ENCODE peak calls at places on chromosomes 5 and 9, in seven cellular contexts. R, L, M, K, O, Q and S are unnamed samples.
A peak's percentile ranks its signal among the peaks of the same experiment; 100 is the strongest.

GRCh38 chr9:113701741-113702422 is 174.2 kb upstream of the ZNF618 start:
- DNase-seq in R (no peak), L (no peak), M (no peak), K (peak; percentile 22), O (peak; percentile 20), Q (no peak), S (no peak)

GRCh38 chr9:111013250-111013649 is 25.0 kb downstream of the LPAR1 start:
- DNase-seq in R (no peak), L (no peak), M (no peak), K (no peak), O (no peak), Q (no peak), S (no peak)

GRCh38 chr9:132151118-132151517 is 10.7 kb upstream of the NTNG2 start:
- DNase-seq in R (no peak), L (no peak), M (no peak), K (no peak), O (no peak), Q (no peak), S (no peak)

GRCh38 chr5:161548472-161549094 is 2.1 kb upstream of the GABRB2 start:
- DNase-seq in R (no peak), L (no peak), M (no peak), K (no peak), O (peak; percentile 3), Q (no peak), S (no peak)

GRCh38 chr5:142437563-142437962 is 112.7 kb upstream of the SPRY4 start:
- DNase-seq in R (no peak), L (no peak), M (no peak), K (no peak), O (no peak), Q (no peak), S (no peak)

GRCh38 chr9:135096408-135096885 is 9.0 kb downstream of the OLFM1 start:
- DNase-seq in R (no peak), L (no peak), M (no peak), K (no peak), O (no peak), Q (no peak), S (no peak)

GRCh38 chr5:10601246-10602030 is 37.6 kb downstream of the ANKRD33B start:
- DNase-seq in R (no peak), L (peak; percentile 90), M (peak; percentile 97), K (peak; percentile 90), O (peak; percentile 94), Q (peak; percentile 99), S (peak; percentile 45)

GRCh38 chr9:75612205-75612604 is 278.3 kb upstream of the PCSK5 start:
- DNase-seq in R (no peak), L (no peak), M (no peak), K (no peak), O (no peak), Q (no peak), S (no peak)

GRCh38 chr5:146291421-146292074 is 47.1 kb upstream of the POU4F3 start:
- DNase-seq in R (peak; percentile 65), L (no peak), M (peak; percentile 57), K (peak; percentile 7), O (peak; percentile 65), Q (no peak), S (no peak)

GRCh38 chr5:108788142-108788541 is 40.4 kb downstream of the FER start:
- DNase-seq in R (no peak), L (peak; percentile 88), M (peak; percentile 34), K (no peak), O (peak; percentile 24), Q (no peak), S (no peak)

GRCh38 chr5:57324888-57325287 is 151.0 kb downstream of the GPBP1 start:
- DNase-seq in R (no peak), L (no peak), M (peak; percentile 72), K (no peak), O (peak; percentile 4), Q (no peak), S (no peak)

GRCh38 chr5:78515665-78516064 is 132.9 kb downstream of the LHFPL2 start:
- DNase-seq in R (no peak), L (no peak), M (no peak), K (no peak), O (no peak), Q (no peak), S (no peak)

GRCh38 chr9:93904649-93905472 is 50.3 kb downstream of the BARX1 start:
- DNase-seq in R (no peak), L (no peak), M (no peak), K (no peak), O (no peak), Q (no peak), S (no peak)

GRCh38 chr5:25850581-25850980 is 1187.8 kb downstream of the CDH9 start:
- DNase-seq in R (no peak), L (no peak), M (no peak), K (no peak), O (no peak), Q (no peak), S (no peak)

GRCh38 chr5:123929055-123929474 is 417.1 kb downstream of the CSNK1G3 start:
- DNase-seq in R (no peak), L (no peak), M (no peak), K (no peak), O (no peak), Q (no peak), S (no peak)

GRCh38 chr5:131242728-131243255 is 21.1 kb upstream of the CDC42SE2 start:
- DNase-seq in R (peak; percentile 23), L (no peak), M (peak; percentile 89), K (peak; percentile 95), O (peak; percentile 88), Q (peak; percentile 69), S (no peak)

GRCh38 chr9:135079676-135080075 is 7.8 kb upstream of the OLFM1 start:
- DNase-seq in R (no peak), L (no peak), M (no peak), K (no peak), O (no peak), Q (no peak), S (peak; percentile 19)

GRCh38 chr5:161804263-161804662 is 43.7 kb upstream of the GABRA1 start:
- DNase-seq in R (no peak), L (no peak), M (no peak), K (no peak), O (no peak), Q (no peak), S (no peak)

GRCh38 chr9:116476935-116477381 is 210.1 kb upstream of the TRIM32 start:
- DNase-seq in R (no peak), L (peak; percentile 61), M (peak; percentile 20), K (no peak), O (no peak), Q (no peak), S (no peak)

GRCh38 chr5:81749186-81749561 is 1.7 kb downstream of the SSBP2 start:
- DNase-seq in R (peak; percentile 16), L (no peak), M (peak; percentile 48), K (no peak), O (peak; percentile 40), Q (no peak), S (no peak)

GRCh38 chr9:10479172-10479571 is 133.6 kb downstream of the PTPRD start:
- DNase-seq in R (peak; percentile 32), L (no peak), M (no peak), K (no peak), O (peak; percentile 0), Q (no peak), S (no peak)

DNA sequence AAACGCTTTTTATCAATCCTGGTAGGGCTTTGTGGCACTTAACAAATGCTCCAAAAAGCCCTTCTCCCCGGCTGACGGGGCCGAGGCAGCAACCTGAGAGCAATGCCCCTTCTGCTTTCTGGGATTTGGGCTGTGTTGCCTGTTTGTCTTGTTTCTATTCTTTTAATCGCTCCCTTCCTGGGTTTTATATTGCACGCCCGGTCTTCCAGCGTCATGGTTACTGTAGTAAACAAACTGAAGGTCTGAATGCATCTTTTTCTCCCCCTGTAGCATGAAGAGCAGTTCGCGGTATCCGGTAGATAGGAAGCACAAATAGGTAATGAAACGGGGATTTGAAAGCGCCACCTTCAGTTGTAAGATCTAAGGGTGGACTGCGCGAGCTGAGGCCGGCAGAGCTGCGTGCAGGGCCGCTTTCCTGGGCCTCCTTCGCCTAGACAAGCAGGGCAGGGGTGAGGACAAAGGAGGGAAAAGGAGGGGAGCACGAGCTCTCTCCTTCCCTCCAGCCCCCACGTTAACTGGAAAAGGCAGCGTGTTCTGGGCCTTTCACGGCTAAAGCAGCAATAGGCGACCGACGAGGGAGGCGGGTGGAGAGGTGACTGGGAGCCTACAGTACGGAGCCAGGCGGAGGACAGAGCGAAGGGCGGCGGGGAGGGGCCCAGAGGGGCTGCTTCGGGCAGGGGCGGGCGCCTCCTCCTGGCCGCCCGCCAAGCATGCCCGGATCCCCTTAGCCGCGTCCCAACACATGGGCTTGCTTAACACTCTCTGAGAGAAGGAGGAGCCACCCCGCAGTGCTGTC is 49.3 kb upstream of the ZNF366 start:
- DNase-seq in R (no peak), L (peak; percentile 66), M (peak; percentile 74), K (peak; percentile 78), O (peak; percentile 73), Q (no peak), S (peak; percentile 61)
- H3K4me3 ChIP-seq in R (no peak overlapping the region), L (peak overlapping the region; percentile 54), M (peak overlapping the region; percentile 23), K (peak overlapping the region; percentile 34), O (peak overlapping the region; percentile 64), Q (no peak overlapping the region), S (peak overlapping the region; percentile 55)

GRCh38 chr9:126615251-126615790 is 1.6 kb downstream of the LMX1B start:
- DNase-seq in R (no peak), L (peak; percentile 54), M (peak; percentile 7), K (no peak), O (peak; percentile 20), Q (no peak), S (peak; percentile 51)
- H3K4me3 ChIP-seq in R (no peak overlapping the region), L (peak overlapping the region; percentile 60), M (no peak overlapping the region), K (no peak overlapping the region), O (no peak overlapping the region), Q (no peak overlapping the region), S (no peak overlapping the region)

DNA sequence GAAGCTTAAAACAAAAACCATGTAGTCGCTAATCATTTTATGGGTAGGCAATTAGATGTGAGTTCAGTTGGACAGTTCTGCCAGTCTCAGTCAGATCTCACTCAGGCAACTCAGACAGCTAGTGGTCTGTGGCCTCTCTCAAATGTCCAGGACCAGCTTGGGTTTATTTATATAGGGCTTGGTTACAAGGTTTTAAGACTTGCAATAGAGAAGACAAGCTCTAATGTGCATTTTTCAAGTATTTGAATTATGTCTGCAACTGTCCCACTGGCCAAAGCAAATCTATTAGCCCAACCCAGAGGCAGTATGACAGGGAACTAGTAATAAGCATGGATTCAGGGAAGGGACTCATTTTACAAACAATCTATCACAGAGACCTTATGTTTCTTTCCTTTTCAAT is 98.7 kb upstream of the GOLGA1 start:
- DNase-seq in R (no peak), L (no peak), M (no peak), K (no peak), O (no peak), Q (no peak), S (no peak)
- H3K4me3 ChIP-seq in R (no peak overlapping the region), L (no peak overlapping the region), M (no peak overlapping the region), K (no peak overlapping the region), O (no peak overlapping the region), Q (no peak overlapping the region), S (no peak overlapping the region)

DNA sequence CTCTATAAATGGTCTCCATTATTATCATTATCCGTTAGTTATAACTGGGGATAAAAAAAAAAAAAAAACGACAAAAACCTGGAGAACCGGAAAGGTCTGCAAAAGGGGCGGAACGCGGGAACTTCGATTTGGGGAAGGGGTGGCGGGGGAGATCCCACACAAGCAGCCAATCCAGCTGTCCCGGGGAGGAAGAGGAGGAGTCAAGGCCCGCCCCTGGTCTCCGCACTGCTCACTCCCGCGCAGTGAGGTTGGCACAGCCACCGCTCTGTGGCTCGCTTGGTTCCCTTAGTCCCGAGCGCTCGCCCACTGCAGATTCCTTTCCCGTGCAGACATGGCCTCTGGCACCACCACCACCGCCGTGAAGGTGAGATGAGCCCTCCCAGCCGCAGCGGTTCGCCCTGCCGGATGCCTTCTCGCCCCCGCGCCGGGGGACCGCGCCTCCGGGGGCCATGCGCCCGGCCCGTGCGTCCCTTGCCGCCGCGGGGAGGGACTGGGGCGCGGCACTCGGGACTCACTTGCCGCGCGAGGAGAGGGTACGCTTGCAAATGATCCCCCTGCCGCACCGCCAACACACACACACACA is at the start of gene MTAP:
- DNase-seq in R (no peak), L (peak; percentile 95), M (peak; percentile 97), K (peak; percentile 93), O (peak; percentile 91), Q (peak; percentile 84), S (peak; percentile 89)
- H3K4me3 ChIP-seq in R (no peak within 1 kb of the TSS), L (peak within 1 kb of the TSS; percentile 91), M (peak within 1 kb of the TSS; percentile 83), K (peak within 1 kb of the TSS; percentile 77), O (peak within 1 kb of the TSS; percentile 89), Q (peak within 1 kb of the TSS; percentile 77), S (peak within 1 kb of the TSS; percentile 57)